ENCODE peak calls at places on chromosomes 4 and X, in six cellular contexts. C is naive thymus-derived CD8-positive, alpha-beta T cell; G is amniotic epithelial cell; B is AG04450; R is amniotic stem cell; W is NCI-H748 treated with DMSO at 0.1 percent for 48 hours. K is an unnamed sample.

GRCh38 chrX:119885554-119886428 is 9.9 kb upstream of the AKAP14 start:
- DNase-seq in C (no peak), G (peak; percentile 54), B (no peak), R (no peak), W (no peak), K (peak; percentile 14)

GRCh38 chr4:159048166-159048886 is 54.6 kb upstream of the RAPGEF2 start:
- DNase-seq in C (no peak), G (peak; percentile 91), B (peak; percentile 43), R (no peak), W (peak; percentile 78), K (peak; percentile 81)

GRCh38 chrX:22105231-22105630 is 73.1 kb downstream of the PHEX start:
- DNase-seq in C (no peak), G (no peak), B (no peak), R (no peak), W (no peak), K (no peak)

GRCh38 chr4:76083386-76083785 is 8.9 kb downstream of the ART3 start:
- DNase-seq in C (no peak), G (no peak), B (no peak), R (no peak), W (no peak), K (no peak)

GRCh38 chrX:41737065-41737464 is 13.1 kb downstream of the GPR82 start:
- DNase-seq in C (peak; percentile 7), G (no peak), B (no peak), R (no peak), W (no peak), K (no peak)

GRCh38 chrX:107025538-107025937 is 25.5 kb upstream of the MORC4 start:
- DNase-seq in C (no peak), G (peak; percentile 24), B (no peak), R (no peak), W (peak; percentile 52), K (peak; percentile 46)

GRCh38 chr4:108796173-108796572 is 33.3 kb upstream of the ETNPPL start:
- DNase-seq in C (no peak), G (no peak), B (no peak), R (no peak), W (no peak), K (peak; percentile 9)

GRCh38 chr4:164931551-164932324 is 45.7 kb downstream of the TRIM61 start:
- DNase-seq in C (no peak), G (no peak), B (no peak), R (no peak), W (no peak), K (no peak)

GRCh38 chr4:84939111-84939510 is 27.4 kb downstream of the WDFY3 start:
- DNase-seq in C (no peak), G (no peak), B (no peak), R (no peak), W (no peak), K (no peak)

GRCh38 chrX:38861489-38861888 is 60.2 kb downstream of the MID1IP1 start:
- DNase-seq in C (no peak), G (peak; percentile 68), B (no peak), R (no peak), W (no peak), K (no peak)

GRCh38 chrX:1465261-1466231 is 12.8 kb upstream of the ASMTL start:
- DNase-seq in C (no peak), G (no peak), B (no peak), R (no peak), W (no peak), K (no peak)

GRCh38 chr4:104727643-104728042 is 232.9 kb upstream of the CXXC4 start:
- DNase-seq in C (no peak), G (no peak), B (no peak), R (no peak), W (no peak), K (no peak)

K was measured in iris pigment epithelial cell.